ENCODE peak calls at places on chromosome 6, in eight cellular contexts. Z, R, I, O, V, U, C and P are unnamed samples.
A peak's percentile ranks its signal among the peaks of the same experiment; 100 is the strongest.

GRCh38 chr6:5004373-5005037 is 668 bp upstream of the RPP40 start:
- DNase-seq in Z (no peak), R (no peak), I (no peak), O (peak; percentile 21), V (no peak), U (no peak), C (no peak), P (no peak)

GRCh38 chr6:157944983-157945931 is 36.4 kb upstream of the SYNJ2 start:
- DNase-seq in Z (no peak), R (no peak), I (no peak), O (peak; percentile 60), V (no peak), U (no peak), C (no peak), P (peak; percentile 85)

GRCh38 chr6:6600865-6601264 is 12.3 kb downstream of the LY86 start:
- DNase-seq in Z (no peak), R (no peak), I (no peak), O (no peak), V (no peak), U (no peak), C (no peak), P (no peak)

GRCh38 chr6:112743343-112743742 is 396.2 kb downstream of the RFPL4B start:
- DNase-seq in Z (no peak), R (no peak), I (no peak), O (no peak), V (no peak), U (no peak), C (no peak), P (no peak)

GRCh38 chr6:44662461-44663121 is 275.1 kb downstream of the CDC5L start:
- DNase-seq in Z (no peak), R (no peak), I (no peak), O (no peak), V (no peak), U (no peak), C (peak; percentile 85), P (no peak)

GRCh38 chr6:25436760-25437159 is 157.6 kb downstream of the CARMIL1 start:
- DNase-seq in Z (no peak), R (no peak), I (no peak), O (no peak), V (no peak), U (no peak), C (no peak), P (no peak)

GRCh38 chr6:105087571-105088211 is 92.1 kb downstream of the POPDC3 start:
- DNase-seq in Z (no peak), R (peak; percentile 54), I (peak; percentile 40), O (no peak), V (no peak), U (no peak), C (no peak), P (no peak)

GRCh38 chr6:89298680-89299450 is 16.2 kb downstream of the GABRR2 start:
- DNase-seq in Z (no peak), R (peak; percentile 26), I (no peak), O (peak; percentile 37), V (no peak), U (no peak), C (no peak), P (no peak)

GRCh38 chr6:106145741-106146227 is 59.6 kb downstream of the PRDM1 start:
- DNase-seq in Z (no peak), R (no peak), I (peak; percentile 20), O (peak; percentile 86), V (no peak), U (no peak), C (no peak), P (no peak)

GRCh38 chr6:170152111-170152926 is 138.6 kb downstream of the DLL1 start:
- DNase-seq in Z (peak; percentile 77), R (peak; percentile 21), I (peak; percentile 80), O (no peak), V (no peak), U (peak; percentile 74), C (no peak), P (no peak)

GRCh38 chr6:142302427-142303190 is 802 bp downstream of the ADGRG6 start:
- DNase-seq in Z (no peak), R (peak; percentile 73), I (no peak), O (no peak), V (no peak), U (no peak), C (no peak), P (no peak)

GRCh38 chr6:30490031-30490876 is 945 bp downstream of the HLA-E start:
- DNase-seq in Z (peak; percentile 83), R (peak; percentile 70), I (peak; percentile 77), O (peak; percentile 96), V (peak; percentile 87), U (peak; percentile 95), C (no peak), P (no peak)

DNA sequence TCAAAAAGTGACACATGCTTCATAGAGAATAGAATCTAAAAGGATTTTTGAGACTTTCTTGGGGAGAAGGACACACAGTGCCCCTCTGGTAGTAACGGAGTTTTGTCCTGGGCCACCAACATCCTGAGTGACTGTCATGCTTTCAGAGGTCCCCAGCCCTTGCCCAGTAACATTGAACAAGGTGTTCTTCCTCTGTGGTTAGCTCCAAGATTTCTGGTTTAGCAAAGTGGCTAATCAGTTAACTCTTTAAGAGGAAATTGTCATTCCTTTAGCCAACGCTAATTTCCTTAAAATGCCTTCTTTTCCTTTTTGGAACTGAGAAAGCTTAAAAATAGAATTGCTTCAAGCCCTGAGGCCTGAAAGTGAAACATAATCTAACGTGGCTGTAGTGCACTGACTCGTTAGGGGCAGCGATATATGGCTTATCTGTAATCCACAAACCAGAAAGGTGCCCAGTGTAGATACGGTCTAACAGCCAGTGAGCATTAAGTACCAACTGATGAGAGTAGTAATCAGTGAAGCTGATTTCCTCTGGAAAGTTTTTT is 7.8 kb downstream of the E2F3 start:
- DNase-seq in Z (no peak), R (peak; percentile 50), I (no peak), O (no peak), V (no peak), U (no peak), C (no peak), P (no peak)
- TF ChIP-seq POLR2AphosphoS5 in Z (no peak), R (no peak), I (no peak), O (no peak), V (no peak), U (no peak), C (no peak), P (no peak)

GRCh38 chr6:148915889-148916288 is 169.1 kb downstream of the UST start:
- DNase-seq in Z (no peak), R (no peak), I (no peak), O (no peak), V (no peak), U (no peak), C (no peak), P (no peak)
- TF ChIP-seq POLR2A in Z (no peak), R (no peak), I (no peak), O (no peak), V (no peak), U (no peak), C (no peak), P (no peak)

GRCh38 chr6:118506071-118506638 is 41.9 kb upstream of the PLN start:
- DNase-seq in Z (no peak), R (no peak), I (no peak), O (no peak), V (no peak), U (no peak), C (no peak), P (no peak)

GRCh38 chr6:118505656-118506055 is 42.4 kb upstream of the PLN start:
- DNase-seq in Z (no peak), R (no peak), I (no peak), O (no peak), V (no peak), U (no peak), C (no peak), P (no peak)

GRCh38 chr6:118507636-118508035 is 40.5 kb upstream of the PLN start:
- DNase-seq in Z (no peak), R (peak; percentile 31), I (no peak), O (no peak), V (no peak), U (no peak), C (no peak), P (no peak)

GRCh38 chr6:118511930-118512715 is 36.0 kb upstream of the PLN start:
- DNase-seq in Z (no peak), R (no peak), I (no peak), O (no peak), V (no peak), U (no peak), C (no peak), P (no peak)

GRCh38 chr6:118509009-118509617 is 39.0 kb upstream of the PLN start:
- DNase-seq in Z (no peak), R (peak; percentile 60), I (no peak), O (no peak), V (no peak), U (no peak), C (no peak), P (no peak)
- TF ChIP-seq CTCF in Z (peak; percentile 31), R (peak; percentile 48), I (peak; percentile 34), O (peak; percentile 75), V (peak; percentile 38), U (no peak), C (peak; percentile 45), P (no peak)

DNA sequence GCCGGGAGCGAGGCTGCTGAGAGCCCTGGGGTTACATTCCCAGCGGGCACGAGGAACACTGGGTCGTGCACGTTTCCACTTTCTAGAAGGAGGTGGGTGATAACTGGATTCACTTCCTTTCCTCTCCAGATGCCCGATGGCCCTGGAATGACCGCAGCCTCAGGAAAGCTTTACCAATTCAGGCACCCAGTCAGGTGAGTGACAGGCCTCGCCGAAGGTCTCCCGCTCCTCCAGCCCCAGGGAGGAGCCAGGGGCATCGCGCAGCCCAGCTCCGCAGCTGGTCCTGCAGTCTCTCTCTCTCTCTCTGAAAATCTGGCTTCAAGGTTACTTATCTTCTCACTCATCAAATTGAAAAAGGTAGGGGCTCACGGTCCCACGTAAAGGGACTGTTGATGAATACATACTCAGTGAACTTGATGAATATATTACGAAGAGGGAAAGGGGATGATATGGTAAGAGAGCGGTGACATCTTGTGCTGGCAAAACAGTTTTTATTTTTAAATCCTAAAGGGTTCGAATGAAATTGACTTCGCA is 875 bp downstream of the RIPPLY2 start:
- DNase-seq in Z (no peak), R (no peak), I (no peak), O (no peak), V (no peak), U (no peak), C (no peak), P (no peak)
- TF ChIP-seq POLR2AphosphoS5 in Z (no peak), R (no peak), I (no peak), O (no peak), V (no peak), U (no peak), C (no peak), P (no peak)

GRCh38 chr6:2753116-2753489 is 2.4 kb upstream of the MYLK4 start:
- DNase-seq in Z (no peak), R (no peak), I (no peak), O (no peak), V (no peak), U (no peak), C (no peak), P (no peak)
- TF ChIP-seq POLR2A in Z (no peak), R (no peak), I (no peak), O (no peak), V (no peak), U (no peak), C (no peak), P (no peak)